ENCODE peak calls at places on chromosomes 11 and 22, in four cellular contexts. F is neural crest cell, P is body of pancreas, Y is HEK293T. S is an unnamed sample.

GRCh38 chr11:72641900-72642814 is 32.1 kb downstream of the PDE2A start:
- DNase-seq in F (peak), P (peak), Y (peak), S (peak)

GRCh38 chr11:43515090-43515489 is 156.4 kb downstream of the TTC17 start:
- DNase-seq in P (peak), F (peak), Y (peak), S (peak)

GRCh38 chr11:69656536-69657455 is 15.8 kb downstream of the CCND1 start:
- DNase-seq in Y (no peak), P (peak), F (no peak), S (no peak)

GRCh38 chr11:75426720-75427086 is 6.3 kb downstream of the KLHL35 start:
- DNase-seq in Y (no peak), P (no peak), F (no peak), S (no peak)

GRCh38 chr11:62337682-62338181 is 484 bp downstream of the ASRGL1 start:
- DNase-seq in F (peak), Y (peak), P (peak), S (peak)

GRCh38 chr11:79116600-79116999 is 324.2 kb downstream of the TENM4 start:
- DNase-seq in Y (no peak), F (no peak), P (no peak), S (no peak)

GRCh38 chr11:95293116-95293515 is 62.1 kb upstream of the SESN3 start:
- DNase-seq in Y (no peak), F (no peak), P (no peak), S (no peak)

GRCh38 chr11:119363874-119364590 is 17.5 kb downstream of the USP2 start:
- DNase-seq in Y (peak), F (peak), P (peak), S (peak)

GRCh38 chr22:40243891-40244290 is 66.2 kb downstream of the TNRC6B start:
- DNase-seq in F (no peak), Y (no peak), P (no peak), S (no peak)

GRCh38 chr11:69909561-69910518 is 90.6 kb upstream of the FGF3 start:
- DNase-seq in Y (peak), F (peak), P (no peak), S (peak)

GRCh38 chr11:116035972-116036371 is 531.8 kb upstream of the CADM1 start:
- DNase-seq in Y (no peak), P (no peak), F (no peak), S (peak)

GRCh38 chr11:45771194-45771941 is 33.6 kb upstream of the SLC35C1 start:
- DNase-seq in Y (peak), F (peak), P (peak), S (peak)

GRCh38 chr22:43203471-43203981 is 16.6 kb upstream of the TTLL12 start:
- DNase-seq in F (no peak), Y (no peak), P (no peak), S (peak)

S was measured in BE2C.